ENCODE peak calls at places on chromosomes 12 and 14, in ten cellular contexts. F, M, R, Z, A, K, X, S, Q and L are unnamed samples.
A peak's percentile ranks its signal among the peaks of the same experiment; 100 is the strongest.

GRCh38 chr12:122437656-122438121 is 15.2 kb upstream of the CLIP1 start:
- DNase-seq in F (peak; percentile 68), M (peak; percentile 30), R (no peak), Z (peak; percentile 88), A (peak; percentile 28), K (peak; percentile 82), X (peak; percentile 81), S (peak; percentile 59), Q (peak; percentile 60), L (no peak)

GRCh38 chr14:24299255-24300191 is at the start of the genes DHRS1 and NOP9:
- DNase-seq in F (peak; percentile 92), M (peak; percentile 96), R (peak; percentile 93), Z (peak; percentile 89), A (peak; percentile 96), K (peak; percentile 96), X (peak; percentile 94), S (peak; percentile 92), Q (peak; percentile 92), L (peak; percentile 98)

GRCh38 chr14:68279777-68280233 is 460.2 kb downstream of the RAD51B start:
- DNase-seq in F (no peak), M (no peak), R (no peak), Z (no peak), A (no peak), K (no peak), X (no peak), S (no peak), Q (no peak), L (peak; percentile 79)

GRCh38 chr12:32566663-32567634 is 112.2 kb upstream of the DNM1L start:
- DNase-seq in F (peak; percentile 40), M (no peak), R (no peak), Z (peak; percentile 45), A (no peak), K (no peak), X (no peak), S (no peak), Q (no peak), L (no peak)

GRCh38 chr12:131826064-131826928 is 1.9 kb upstream of the MMP17 start:
- DNase-seq in F (no peak), M (no peak), R (no peak), Z (no peak), A (no peak), K (peak; percentile 62), X (no peak), S (no peak), Q (no peak), L (no peak)

GRCh38 chr12:130611026-130611905 is 104.8 kb downstream of the RIMBP2 start:
- DNase-seq in F (no peak), M (no peak), R (no peak), Z (no peak), A (no peak), K (no peak), X (no peak), S (no peak), Q (no peak), L (no peak)

GRCh38 chr14:79708426-79708825 is 502.9 kb downstream of the DIO2 start:
- DNase-seq in F (no peak), M (no peak), R (no peak), Z (no peak), A (no peak), K (no peak), X (no peak), S (no peak), Q (no peak), L (no peak)

GRCh38 chr14:47539065-47539464 is 136.3 kb downstream of the MDGA2 start:
- DNase-seq in F (no peak), M (no peak), R (no peak), Z (no peak), A (no peak), K (no peak), X (no peak), S (no peak), Q (no peak), L (no peak)

GRCh38 chr12:108804361-108804949 is 52.9 kb downstream of the SSH1 start:
- DNase-seq in F (peak; percentile 81), M (peak; percentile 49), R (no peak), Z (peak; percentile 36), A (no peak), K (no peak), X (no peak), S (peak; percentile 83), Q (no peak), L (peak; percentile 72)

DNA sequence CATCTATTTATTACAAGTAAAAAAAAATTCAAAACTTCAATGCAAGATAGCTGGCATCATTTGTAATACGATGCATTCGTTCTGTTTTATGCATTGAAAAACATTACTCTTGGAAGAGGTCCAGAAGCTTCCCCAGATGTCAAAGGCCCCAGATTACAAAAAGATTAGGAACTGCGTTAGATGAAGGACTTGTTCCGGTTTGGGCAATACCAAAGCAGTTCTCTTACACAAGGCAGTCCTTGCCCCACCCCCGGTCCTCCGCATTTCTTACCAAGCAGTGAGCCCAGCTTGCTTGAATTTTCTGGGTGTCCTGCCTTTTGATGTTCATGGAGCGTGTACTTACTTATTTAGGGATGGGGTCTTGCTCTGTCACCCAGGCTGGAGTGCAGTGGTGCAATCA is 4.8 kb upstream of the HVCN1 start:
- DNase-seq in F (peak; percentile 67), M (no peak), R (no peak), Z (peak; percentile 63), A (no peak), K (no peak), X (no peak), S (no peak), Q (no peak), L (no peak)
- H3K4me3 ChIP-seq in F (no peak overlapping the region), M (no peak overlapping the region), R (no peak overlapping the region), Z (no peak overlapping the region), A (no peak overlapping the region), K (no peak overlapping the region), X (no peak overlapping the region), S (no peak overlapping the region), Q (no peak overlapping the region), L (peak overlapping the region; percentile 27)

DNA sequence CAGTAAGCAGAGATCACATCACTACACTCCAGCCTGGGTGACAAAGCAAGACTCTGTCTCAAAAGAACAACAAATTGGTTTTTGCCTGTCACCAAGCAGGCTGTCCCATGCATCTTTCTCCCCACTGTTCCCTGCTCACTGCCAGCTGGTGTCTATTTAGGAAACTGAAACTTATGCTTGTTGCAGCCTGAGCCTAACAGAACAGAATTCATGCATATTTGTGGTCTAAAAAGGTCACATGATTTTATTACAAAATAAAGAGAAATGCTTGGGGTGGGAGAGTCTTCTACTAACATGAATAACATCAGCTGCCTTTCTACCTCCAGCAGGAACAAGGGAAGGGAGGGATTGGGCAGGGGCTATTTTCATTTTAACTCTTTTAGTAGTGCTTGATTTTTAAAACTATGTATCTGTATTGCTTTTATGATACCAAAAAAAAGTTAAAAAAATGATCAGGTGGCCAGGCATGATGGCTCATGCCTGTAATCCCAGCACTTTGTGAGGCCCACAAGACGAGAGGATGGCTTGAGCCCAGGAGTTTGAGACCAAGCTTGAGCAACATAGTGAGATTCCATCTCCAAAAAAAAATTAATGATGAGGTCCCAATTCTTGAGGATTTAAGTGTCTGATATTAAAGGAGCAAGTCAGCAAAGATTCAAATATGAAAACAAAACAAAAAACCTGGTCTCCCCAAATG is 923 bp downstream of the STAT2 start:
- DNase-seq in F (no peak), M (peak; percentile 24), R (no peak), Z (peak; percentile 45), A (no peak), K (no peak), X (no peak), S (no peak), Q (no peak), L (peak; percentile 28)
- TF ChIP-seq POLR2A in F (no peak), M (peak; percentile 28), R (no peak), Z (no peak), A (no peak), K (no peak), X (no peak), S (peak; percentile 20), Q (no peak), L (no peak)

GRCh38 chr12:53381739-53382630 is 2.0 kb downstream of the SP1 start:
- DNase-seq in F (peak; percentile 49), M (peak; percentile 71), R (no peak), Z (peak; percentile 91), A (peak; percentile 57), K (no peak), X (peak; percentile 60), S (peak; percentile 46), Q (peak; percentile 54), L (peak; percentile 78)

GRCh38 chr12:53380797-53381738 is 1.1 kb downstream of the SP1 start:
- DNase-seq in F (no peak), M (peak; percentile 35), R (no peak), Z (no peak), A (no peak), K (no peak), X (peak; percentile 26), S (no peak), Q (no peak), L (peak; percentile 80)

GRCh38 chr12:53379389-53380103 is 430 bp upstream of the SP1 start:
- DNase-seq in F (peak; percentile 99), M (peak; percentile 99), R (peak; percentile 99), Z (peak; percentile 100), A (peak; percentile 100), K (peak; percentile 100), X (peak; percentile 100), S (peak; percentile 99), Q (peak; percentile 100), L (peak; percentile 96)

GRCh38 chr12:53380104-53380796 is at the start of gene SP1:
- DNase-seq in F (peak; percentile 94), M (peak; percentile 94), R (peak; percentile 90), Z (peak; percentile 93), A (peak; percentile 94), K (peak; percentile 96), X (peak; percentile 92), S (peak; percentile 90), Q (peak; percentile 90), L (peak; percentile 98)

GRCh38 chr12:53383258-53383657 is 3.3 kb downstream of the SP1 start:
- DNase-seq in F (no peak), M (no peak), R (no peak), Z (no peak), A (no peak), K (no peak), X (no peak), S (no peak), Q (no peak), L (peak; percentile 62)
- H3K4me3 ChIP-seq in F (no peak overlapping the region), M (peak overlapping the region; percentile 4), R (peak overlapping the region; percentile 9), Z (peak overlapping the region; percentile 25), A (peak overlapping the region; percentile 12), K (peak overlapping the region; percentile 77), X (no peak overlapping the region), S (peak overlapping the region; percentile 1), Q (no peak overlapping the region), L (peak overlapping the region; percentile 64)

DNA sequence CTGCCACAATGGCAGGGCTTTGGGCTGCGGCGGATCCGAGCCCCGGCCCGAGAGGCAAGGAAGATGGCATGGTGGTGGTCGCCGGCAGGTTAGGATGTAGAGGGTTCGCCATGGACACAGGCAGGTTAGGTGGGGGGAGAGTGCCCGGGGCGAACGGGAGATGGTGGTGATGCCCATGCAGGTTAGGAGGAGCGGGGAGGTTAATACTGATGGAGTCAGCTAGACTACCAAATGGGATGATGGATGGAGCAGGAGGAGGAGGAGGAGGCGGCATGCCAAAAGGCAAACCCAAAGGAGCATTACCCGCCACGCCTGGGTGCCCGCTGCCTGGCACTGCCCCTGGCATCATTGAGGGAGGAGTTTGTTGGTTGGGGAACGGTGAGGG is 6.2 kb downstream of the MYL6 start:
- DNase-seq in F (no peak), M (no peak), R (no peak), Z (no peak), A (no peak), K (no peak), X (no peak), S (no peak), Q (no peak), L (no peak)
- TF ChIP-seq POLR2A in F (no peak), M (no peak), R (no peak), Z (no peak), A (no peak), K (no peak), X (no peak), S (no peak), Q (no peak), L (no peak)